ENCODE peak calls at places on chromosomes 4 and X, in nine cellular contexts. O is H54, Q is K562, D is breast epithelium, I is stomach, J is H1, Z is GM12891, F is endothelial cell of umbilical vein, R is esophagus squamous epithelium. Y is an unnamed sample.

GRCh38 chr4:78544681-78545080 is 6.9 kb upstream of the ANXA3 start:
- DNase-seq in O (no peak), Q (no peak), D (no peak), I (no peak), J (no peak), Z (no peak), F (peak; percentile 51), R (no peak), Y (no peak)

GRCh38 chr4:24078347-24078962 is 188.6 kb upstream of the PPARGC1A start:
- DNase-seq in O (no peak), Q (no peak), D (no peak), I (no peak), J (no peak), Z (no peak), F (no peak), R (no peak), Y (no peak)

GRCh38 chrX:9859711-9860555 is 73.7 kb downstream of the SHROOM2 start:
- DNase-seq in O (no peak), Q (no peak), D (no peak), I (no peak), J (no peak), Z (no peak), F (no peak), R (no peak), Y (no peak)

GRCh38 chr4:101835121-101835904 is 44.8 kb downstream of the BANK1 start:
- DNase-seq in O (no peak), Q (no peak), D (no peak), I (no peak), J (no peak), Z (no peak), F (peak; percentile 19), R (no peak), Y (no peak)

GRCh38 chrX:95318882-95319281 is 1365.8 kb upstream of the DIAPH2 start:
- DNase-seq in O (peak; percentile 4), Q (peak; percentile 2), D (no peak), I (no peak), J (peak; percentile 3), Z (no peak), F (no peak), R (no peak), Y (no peak)

GRCh38 chr4:26765515-26765914 is 95.1 kb upstream of the STIM2 start:
- DNase-seq in O (no peak), Q (peak; percentile 76), D (no peak), I (no peak), J (no peak), Z (no peak), F (no peak), R (no peak), Y (no peak)

GRCh38 chr4:26385690-26386089 is 64.9 kb downstream of the RBPJ start:
- DNase-seq in O (no peak), Q (no peak), D (no peak), I (no peak), J (no peak), Z (no peak), F (no peak), R (no peak), Y (peak; percentile 36)

GRCh38 chr4:102350634-102351033 is 5.4 kb upstream of the SLC39A8 start:
- DNase-seq in O (no peak), Q (peak; percentile 32), D (no peak), I (no peak), J (no peak), Z (no peak), F (no peak), R (no peak), Y (no peak)

GRCh38 chr4:138311771-138312535 is 69.8 kb upstream of the SLC7A11 start:
- DNase-seq in O (no peak), Q (no peak), D (no peak), I (no peak), J (no peak), Z (no peak), F (no peak), R (no peak), Y (no peak)

GRCh38 chrX:17967888-17968287 is 106.8 kb upstream of the RAI2 start:
- DNase-seq in O (no peak), Q (no peak), D (no peak), I (peak; percentile 27), J (no peak), Z (no peak), F (no peak), R (no peak), Y (no peak)

GRCh38 chr4:139454111-139454600 is at the start of gene RAB33B:
- DNase-seq in O (no peak), Q (no peak), D (no peak), I (no peak), J (no peak), Z (no peak), F (no peak), R (no peak), Y (no peak)
- TF ChIP-seq POLR2A in O (peak; percentile 53), Q (no peak), D (peak; percentile 92), I (no peak), J (no peak), Z (peak; percentile 33), F (no peak), R (peak; percentile 93), Y (peak; percentile 80)

DNA sequence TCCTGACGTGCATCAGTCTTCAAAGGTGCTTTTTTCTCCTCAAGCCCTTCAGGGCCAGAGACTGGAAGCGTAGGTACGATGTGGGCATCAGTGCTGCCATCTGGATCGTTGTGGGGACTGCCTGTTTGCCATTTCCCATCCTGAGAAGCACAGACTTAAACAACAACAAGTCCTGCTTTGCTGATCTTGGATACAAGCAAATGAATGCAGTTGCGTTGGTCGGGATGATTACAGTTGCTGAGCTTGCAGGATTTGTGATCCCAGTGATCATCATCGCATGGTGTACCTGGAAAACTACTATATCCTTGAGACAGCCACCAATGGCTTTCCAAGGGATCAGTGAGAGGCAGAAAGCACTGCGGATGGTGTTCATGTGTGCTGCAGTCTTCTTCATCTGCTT is 15.7 kb downstream of the P2RY10 start:
- DNase-seq in O (no peak), Q (no peak), D (no peak), I (no peak), J (no peak), Z (no peak), F (no peak), R (no peak), Y (no peak)
- TF ChIP-seq POLR2A in O (no peak), Q (no peak), D (no peak), I (no peak), J (no peak), Z (no peak), F (no peak), R (no peak), Y (no peak)

GRCh38 chr4:37686373-37687174 is at the start of gene RELL1:
- DNase-seq in O (peak; percentile 68), Q (peak; percentile 98), D (peak; percentile 99), I (peak; percentile 100), J (peak; percentile 100), Z (peak; percentile 90), F (peak; percentile 100), R (peak; percentile 94), Y (peak; percentile 100)
- TF ChIP-seq POLR2A in O (peak; percentile 18), Q (no peak), D (no peak), I (no peak), J (no peak), Z (no peak), F (no peak), R (no peak), Y (no peak)

GRCh38 chrX:139506318-139506717 is 24.2 kb upstream of the F9 start:
- DNase-seq in O (no peak), Q (no peak), D (no peak), I (no peak), J (no peak), Z (no peak), F (no peak), R (no peak), Y (no peak)

GRCh38 chrX:139508099-139508498 is 22.4 kb upstream of the F9 start:
- DNase-seq in O (no peak), Q (no peak), D (no peak), I (no peak), J (no peak), Z (no peak), F (no peak), R (no peak), Y (no peak)
- TF ChIP-seq POLR2A in O (no peak), Q (no peak), D (no peak), I (no peak), J (no peak), Z (no peak), F (no peak), R (no peak), Y (no peak)

DNA sequence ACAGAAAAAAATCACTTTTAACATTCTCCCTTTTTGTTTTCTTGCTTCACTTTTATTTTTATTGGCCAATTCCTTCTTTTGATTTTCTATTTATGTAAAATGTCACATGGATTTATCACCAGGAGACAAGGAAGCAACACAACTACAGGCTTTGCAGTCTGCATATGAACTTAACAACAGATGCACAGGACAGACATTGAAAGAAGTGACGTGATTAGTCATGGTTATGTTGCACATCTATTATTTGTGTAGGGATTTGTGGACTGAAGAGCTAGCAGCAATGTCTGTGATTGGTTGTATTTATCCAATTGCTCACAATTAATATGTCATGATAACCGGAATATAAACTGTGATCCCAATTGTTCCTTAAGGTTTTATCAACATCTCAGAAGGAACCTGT is 147.8 kb upstream of the KLF3 start:
- DNase-seq in O (no peak), Q (no peak), D (no peak), I (no peak), J (no peak), Z (no peak), F (no peak), R (no peak), Y (no peak)
- TF ChIP-seq POLR2A in O (no peak), Q (no peak), D (no peak), I (no peak), J (no peak), Z (no peak), F (no peak), R (no peak), Y (no peak)

GRCh38 chr4:139453371-139454110 is 380 bp upstream of the RAB33B start:
- DNase-seq in O (peak; percentile 73), Q (peak; percentile 98), D (peak; percentile 98), I (peak; percentile 97), J (peak; percentile 88), Z (peak; percentile 85), F (peak; percentile 98), R (peak; percentile 89), Y (peak; percentile 99)
- TF ChIP-seq POLR2A in O (peak; percentile 90), Q (peak; percentile 96), D (peak; percentile 87), I (no peak), J (no peak), Z (peak; percentile 82), F (peak; percentile 89), R (peak; percentile 62), Y (peak; percentile 86)

GRCh38 chr4:94408549-94409374 is 43.0 kb upstream of the PDLIM5 start:
- DNase-seq in O (no peak), Q (peak; percentile 36), D (no peak), I (no peak), J (no peak), Z (no peak), F (no peak), R (no peak), Y (no peak)

GRCh38 chr4:94410678-94411206 is 41.0 kb upstream of the PDLIM5 start:
- DNase-seq in O (no peak), Q (peak; percentile 28), D (no peak), I (no peak), J (no peak), Z (no peak), F (no peak), R (no peak), Y (no peak)

GRCh38 chr4:94411296-94411695 is 40.4 kb upstream of the PDLIM5 start:
- DNase-seq in O (no peak), Q (no peak), D (no peak), I (no peak), J (no peak), Z (no peak), F (no peak), R (no peak), Y (no peak)

GRCh38 chr4:94409375-94409679 is 42.4 kb upstream of the PDLIM5 start:
- DNase-seq in O (no peak), Q (no peak), D (no peak), I (no peak), J (no peak), Z (no peak), F (no peak), R (no peak), Y (no peak)

GRCh38 chr4:94409947-94410346 is 41.8 kb upstream of the PDLIM5 start:
- DNase-seq in O (no peak), Q (no peak), D (no peak), I (no peak), J (no peak), Z (no peak), F (peak; percentile 48), R (no peak), Y (no peak)
- TF ChIP-seq POLR2A in O (no peak), Q (no peak), D (no peak), I (no peak), J (no peak), Z (no peak), F (no peak), R (no peak), Y (no peak)